ENCODE peak calls at places on chromosomes 2 and 18, in nine cellular contexts. One of them, this sample, is unnamed.
A peak's percentile ranks its signal among the peaks of the same experiment; 100 is the strongest.

GRCh38 chr2:2921011-2921720 is 456.5 kb downstream of the EIPR1 start:
- DNase-seq in transverse colon: no peak
- DNase-seq in foreskin fibroblast: no peak
- DNase-seq in GM23338: no peak
- DNase-seq in HL-60: no peak
- DNase-seq in right atrium auricular region: no peak
- DNase-seq in heart left ventricle: no peak
- DNase-seq in PC-9: no peak
- DNase-seq in pancreas: no peak
- DNase-seq in this sample: no peak

GRCh38 chr2:43041167-43041566 is 185.2 kb downstream of the ZFP36L2 start:
- DNase-seq in heart left ventricle: no peak
- DNase-seq in transverse colon: no peak
- DNase-seq in foreskin fibroblast: no peak
- DNase-seq in pancreas: no peak
- DNase-seq in GM23338: no peak
- DNase-seq in PC-9: peak; percentile 64
- DNase-seq in right atrium auricular region: no peak
- DNase-seq in HL-60: no peak
- DNase-seq in this sample: no peak

GRCh38 chr2:95670167-95670566 is 78.4 kb downstream of the TRIM43 start:
- DNase-seq in transverse colon: no peak
- DNase-seq in PC-9: no peak
- DNase-seq in GM23338: no peak
- DNase-seq in heart left ventricle: no peak
- DNase-seq in right atrium auricular region: no peak
- DNase-seq in pancreas: no peak
- DNase-seq in HL-60: no peak
- DNase-seq in foreskin fibroblast: peak; percentile 69
- DNase-seq in this sample: no peak

GRCh38 chr18:46148810-46149209 is 44.6 kb downstream of the HAUS1 start:
- DNase-seq in GM23338: peak; percentile 96
- DNase-seq in heart left ventricle: no peak
- DNase-seq in HL-60: peak; percentile 66
- DNase-seq in pancreas: no peak
- DNase-seq in right atrium auricular region: peak; percentile 61
- DNase-seq in PC-9: peak; percentile 34
- DNase-seq in transverse colon: peak; percentile 25
- DNase-seq in foreskin fibroblast: peak; percentile 78
- DNase-seq in this sample: no peak

GRCh38 chr2:236317938-236318396 is 53.8 kb upstream of the ASB18 start:
- DNase-seq in pancreas: no peak
- DNase-seq in HL-60: no peak
- DNase-seq in PC-9: no peak
- DNase-seq in GM23338: no peak
- DNase-seq in foreskin fibroblast: no peak
- DNase-seq in heart left ventricle: peak; percentile 55
- DNase-seq in transverse colon: peak; percentile 67
- DNase-seq in right atrium auricular region: no peak
- DNase-seq in this sample: peak; percentile 60

GRCh38 chr2:37343537-37344434 is 644 bp upstream of the QPCT start:
- DNase-seq in right atrium auricular region: no peak
- DNase-seq in foreskin fibroblast: peak; percentile 71
- DNase-seq in transverse colon: no peak
- DNase-seq in GM23338: peak; percentile 43
- DNase-seq in HL-60: no peak
- DNase-seq in pancreas: no peak
- DNase-seq in heart left ventricle: peak; percentile 28
- DNase-seq in PC-9: no peak
- DNase-seq in this sample: no peak

GRCh38 chr2:85784474-85784986 is 30.7 kb downstream of the ATOH8 start:
- DNase-seq in PC-9: no peak
- DNase-seq in transverse colon: no peak
- DNase-seq in HL-60: no peak
- DNase-seq in foreskin fibroblast: no peak
- DNase-seq in heart left ventricle: no peak
- DNase-seq in GM23338: no peak
- DNase-seq in pancreas: no peak
- DNase-seq in right atrium auricular region: no peak
- DNase-seq in this sample: no peak

GRCh38 chr2:50388324-50388723 is 643.6 kb downstream of the NRXN1 start:
- DNase-seq in heart left ventricle: no peak
- DNase-seq in foreskin fibroblast: no peak
- DNase-seq in transverse colon: no peak
- DNase-seq in HL-60: no peak
- DNase-seq in right atrium auricular region: no peak
- DNase-seq in GM23338: no peak
- DNase-seq in PC-9: no peak
- DNase-seq in pancreas: no peak
- DNase-seq in this sample: no peak

GRCh38 chr2:125330133-125330532 is 1305.0 kb downstream of the CNTNAP5 start:
- DNase-seq in right atrium auricular region: no peak
- DNase-seq in pancreas: no peak
- DNase-seq in heart left ventricle: no peak
- DNase-seq in HL-60: no peak
- DNase-seq in transverse colon: no peak
- DNase-seq in foreskin fibroblast: no peak
- DNase-seq in GM23338: no peak
- DNase-seq in PC-9: no peak
- DNase-seq in this sample: no peak

GRCh38 chr18:44679056-44679911 is 1.4 kb upstream of the SETBP1 start:
- DNase-seq in transverse colon: peak; percentile 90
- DNase-seq in heart left ventricle: peak; percentile 89
- DNase-seq in pancreas: peak; percentile 91
- DNase-seq in foreskin fibroblast: peak; percentile 97
- DNase-seq in PC-9: peak; percentile 73
- DNase-seq in HL-60: peak; percentile 82
- DNase-seq in GM23338: peak; percentile 81
- DNase-seq in right atrium auricular region: peak; percentile 92
- DNase-seq in this sample: peak; percentile 93

GRCh38 chr2:72911256-72911655 is 6.1 kb upstream of the EMX1 start:
- DNase-seq in heart left ventricle: no peak
- DNase-seq in PC-9: no peak
- DNase-seq in foreskin fibroblast: peak; percentile 41
- DNase-seq in pancreas: no peak
- DNase-seq in right atrium auricular region: no peak
- DNase-seq in transverse colon: no peak
- DNase-seq in HL-60: no peak
- DNase-seq in GM23338: no peak
- DNase-seq in this sample: no peak

GRCh38 chr18:354456-354855 is 86.6 kb upstream of the THOC1 start:
- DNase-seq in right atrium auricular region: no peak
- DNase-seq in pancreas: no peak
- DNase-seq in GM23338: no peak
- DNase-seq in transverse colon: no peak
- DNase-seq in foreskin fibroblast: peak; percentile 69
- DNase-seq in PC-9: no peak
- DNase-seq in HL-60: no peak
- DNase-seq in heart left ventricle: no peak
- DNase-seq in this sample: no peak

GRCh38 chr2:207283356-207283755 is 117.6 kb upstream of the KLF7 start:
- DNase-seq in PC-9: no peak
- DNase-seq in right atrium auricular region: peak; percentile 63
- DNase-seq in pancreas: no peak
- DNase-seq in transverse colon: no peak
- DNase-seq in GM23338: no peak
- DNase-seq in heart left ventricle: peak; percentile 22
- DNase-seq in foreskin fibroblast: peak; percentile 28
- DNase-seq in HL-60: peak; percentile 81
- DNase-seq in this sample: no peak

GRCh38 chr2:191247381-191248057 is 2.3 kb downstream of the MYO1B start:
- DNase-seq in foreskin fibroblast: peak; percentile 93
- DNase-seq in transverse colon: no peak
- DNase-seq in HL-60: no peak
- DNase-seq in heart left ventricle: no peak
- DNase-seq in right atrium auricular region: no peak
- DNase-seq in GM23338: peak; percentile 21
- DNase-seq in pancreas: no peak
- DNase-seq in PC-9: peak; percentile 37
- DNase-seq in this sample: no peak

DNA sequence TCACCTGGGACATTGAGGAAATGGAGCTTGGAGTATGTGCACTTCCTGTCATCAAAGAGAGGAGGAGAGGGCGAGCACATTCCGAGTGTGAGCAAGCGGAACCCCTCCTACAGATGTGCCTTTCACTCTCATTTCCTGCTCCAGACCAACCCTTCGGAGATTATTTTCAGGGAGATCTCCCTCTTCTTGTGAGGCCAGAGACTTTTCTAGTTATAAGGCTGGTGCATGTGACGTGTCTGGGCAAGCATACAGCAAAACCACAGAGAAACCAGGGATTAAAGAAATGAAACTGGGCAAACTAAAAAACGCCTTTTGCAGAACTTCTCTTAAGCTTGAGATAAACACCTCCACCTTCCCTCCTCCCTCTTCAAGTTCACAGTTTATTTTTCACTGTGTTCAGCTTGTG is 409.2 kb upstream of the TCF4 start:
- DNase-seq in right atrium auricular region: no peak
- DNase-seq in heart left ventricle: peak; percentile 21
- DNase-seq in pancreas: no peak
- DNase-seq in GM23338: peak; percentile 22
- DNase-seq in transverse colon: no peak
- DNase-seq in HL-60: no peak
- DNase-seq in PC-9: no peak
- DNase-seq in foreskin fibroblast: no peak
- DNase-seq in this sample: no peak
- TF ChIP-seq CTCF in right atrium auricular region: no peak
- TF ChIP-seq CTCF in heart left ventricle: no peak
- TF ChIP-seq CTCF in pancreas: no peak
- TF ChIP-seq CTCF in GM23338: no peak
- TF ChIP-seq CTCF in transverse colon: no peak
- TF ChIP-seq CTCF in HL-60: no peak
- TF ChIP-seq CTCF in PC-9: no peak
- TF ChIP-seq CTCF in foreskin fibroblast: peak; percentile 4
- TF ChIP-seq CTCF in this sample: no peak

GRCh38 chr2:16617282-16618266 is 48.1 kb downstream of the CYRIA start:
- DNase-seq in right atrium auricular region: no peak
- DNase-seq in pancreas: no peak
- DNase-seq in HL-60: no peak
- DNase-seq in transverse colon: no peak
- DNase-seq in heart left ventricle: no peak
- DNase-seq in GM23338: peak; percentile 76
- DNase-seq in PC-9: peak; percentile 74
- DNase-seq in foreskin fibroblast: no peak
- DNase-seq in this sample: no peak
- TF ChIP-seq CTCF in right atrium auricular region: no peak
- TF ChIP-seq CTCF in pancreas: peak; percentile 22
- TF ChIP-seq CTCF in HL-60: peak; percentile 18
- TF ChIP-seq CTCF in transverse colon: peak; percentile 24
- TF ChIP-seq CTCF in heart left ventricle: peak; percentile 41
- TF ChIP-seq CTCF in GM23338: peak; percentile 75
- TF ChIP-seq CTCF in PC-9: peak; percentile 65
- TF ChIP-seq CTCF in foreskin fibroblast: peak; percentile 23
- TF ChIP-seq CTCF in this sample: peak; percentile 58

GRCh38 chr18:38367473-38367872 is 801.9 kb upstream of the CELF4 start:
- DNase-seq in PC-9: no peak
- DNase-seq in HL-60: no peak
- DNase-seq in pancreas: no peak
- DNase-seq in GM23338: peak; percentile 7
- DNase-seq in foreskin fibroblast: no peak
- DNase-seq in transverse colon: no peak
- DNase-seq in heart left ventricle: no peak
- DNase-seq in right atrium auricular region: no peak
- DNase-seq in this sample: no peak
- TF ChIP-seq CTCF in PC-9: no peak
- TF ChIP-seq CTCF in HL-60: no peak
- TF ChIP-seq CTCF in pancreas: no peak
- TF ChIP-seq CTCF in GM23338: peak; percentile 52
- TF ChIP-seq CTCF in foreskin fibroblast: no peak
- TF ChIP-seq CTCF in transverse colon: no peak
- TF ChIP-seq CTCF in heart left ventricle: no peak
- TF ChIP-seq CTCF in right atrium auricular region: no peak
- TF ChIP-seq CTCF in this sample: no peak

GRCh38 chr18:79792096-79792987 is 5.4 kb upstream of the KCNG2 start:
- DNase-seq in GM23338: no peak
- DNase-seq in foreskin fibroblast: no peak
- DNase-seq in transverse colon: no peak
- DNase-seq in PC-9: no peak
- DNase-seq in right atrium auricular region: no peak
- DNase-seq in HL-60: peak; percentile 82
- DNase-seq in pancreas: no peak
- DNase-seq in heart left ventricle: no peak
- DNase-seq in this sample: no peak
- TF ChIP-seq CTCF in GM23338: no peak
- TF ChIP-seq CTCF in foreskin fibroblast: no peak
- TF ChIP-seq CTCF in transverse colon: no peak
- TF ChIP-seq CTCF in PC-9: no peak
- TF ChIP-seq CTCF in right atrium auricular region: no peak
- TF ChIP-seq CTCF in HL-60: no peak
- TF ChIP-seq CTCF in pancreas: no peak
- TF ChIP-seq CTCF in heart left ventricle: no peak
- TF ChIP-seq CTCF in this sample: no peak